ENCODE peak calls at places on chromosome 4, in five cellular contexts. N is H1, E is H9, I is mesenchymal stem cell, G is trophoblast cell. U is an unnamed sample. For H3K4me1, the result is how much of the 10 kb centered on the place peaks cover.

GRCh38 chr4:27006247-27006603 is 145.6 kb downstream of the STIM2 start:
- DNase-seq in I (no peak), E (no peak), G (no peak), N (no peak), U (no peak)

GRCh38 chr4:174520655-174521054 is 1.6 kb downstream of the HPGD start:
- DNase-seq in N (no peak), G (peak), E (no peak), I (no peak), U (no peak)

GRCh38 chr4:30753316-30753715 is 33.1 kb downstream of the PCDH7 start:
- DNase-seq in G (peak), E (no peak), I (peak), N (no peak), U (no peak)

GRCh38 chr4:66736593-66736992 is 808.7 kb downstream of the CENPC start:
- DNase-seq in E (no peak), N (no peak), I (no peak), G (no peak), U (peak)

GRCh38 chr4:31518796-31519250 is 798.7 kb downstream of the PCDH7 start:
- DNase-seq in E (no peak), G (no peak), I (peak), N (no peak), U (no peak)

GRCh38 chr4:114361249-114361648 is 237.4 kb upstream of the UGT8 start:
- DNase-seq in G (no peak), E (no peak), N (no peak), I (peak), U (no peak)

GRCh38 chr4:133316874-133317273 is 167.8 kb downstream of the PCDH10 start:
- DNase-seq in E (no peak), G (no peak), N (no peak), I (no peak), U (no peak)

GRCh38 chr4:13530823-13531608 is 13.3 kb downstream of the NKX3-2 start:
- DNase-seq in E (peak), G (no peak), I (no peak), N (peak), U (no peak)

GRCh38 chr4:88751258-88752075 is 53.8 kb upstream of the NAP1L5 start:
- DNase-seq in I (no peak), N (no peak), E (no peak), G (peak), U (no peak)

GRCh38 chr4:109091754-109092409 is 210.6 kb downstream of the COL25A1 start:
- DNase-seq in N (no peak), G (no peak), E (no peak), I (no peak), U (no peak)

GRCh38 chr4:117700111-117700892 is 334.0 kb upstream of the NDST3 start:
- DNase-seq in N (no peak), I (peak), E (no peak), G (peak), U (peak)

GRCh38 chr4:6278801-6279197 is 9.1 kb downstream of the WFS1 start:
- DNase-seq in E (no peak), N (no peak), G (no peak), I (no peak), U (no peak)

GRCh38 chr4:78971326-78971725 is 32.1 kb upstream of the PAQR3 start:
- DNase-seq in G (no peak), N (no peak), I (no peak), E (no peak), U (no peak)
- H3K9ac ChIP-seq in G (no peak), N (no peak), I (peak), E (no peak), U (no peak)

GRCh38 chr4:79082988-79083387 is 143.8 kb upstream of the PAQR3 start:
- DNase-seq in I (no peak), E (no peak), G (no peak), N (no peak), U (no peak)
- H2BK12ac ChIP-seq in I (no peak), E (no peak), G (peak), N (no peak), U (no peak)

DNA sequence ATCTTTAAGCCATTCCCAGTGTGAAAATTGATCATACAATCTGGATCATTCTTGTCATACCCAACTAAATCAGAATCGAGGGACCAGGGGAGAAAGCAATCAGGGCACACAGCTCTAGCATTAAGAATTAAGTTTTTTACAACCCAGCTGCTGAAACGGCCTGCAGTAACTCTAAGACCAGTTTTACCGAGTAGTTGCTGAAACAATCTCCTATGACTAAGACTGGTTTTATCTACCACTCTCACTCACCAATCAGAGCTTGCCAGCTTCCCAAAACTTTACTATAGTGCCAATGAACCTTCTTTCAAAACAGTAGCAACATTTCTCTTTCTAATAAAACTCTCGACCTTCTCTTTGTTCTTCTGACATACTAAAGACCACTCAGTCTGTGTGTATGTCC is 2.8 kb upstream of the SAP30 start:
- DNase-seq in N (no peak), I (no peak), G (no peak), E (no peak), U (no peak)
- H3K4me1 ChIP-seq in N (under half), I (under half), G (under half), E (under half), U (under half)

GRCh38 chr4:145183023-145183422 is 2.6 kb upstream of the OTUD4 start:
- DNase-seq in E (no peak), N (no peak), I (no peak), G (peak), U (no peak)

GRCh38 chr4:145182212-145182611 is 1.8 kb upstream of the OTUD4 start:
- DNase-seq in E (no peak), I (no peak), N (no peak), G (no peak), U (no peak)

GRCh38 chr4:145189981-145190380 is 9.6 kb upstream of the OTUD4 start:
- DNase-seq in E (no peak), N (no peak), G (no peak), I (no peak), U (no peak)

GRCh38 chr4:145183581-145183980 is 3.2 kb upstream of the OTUD4 start:
- DNase-seq in G (peak), E (no peak), N (no peak), I (no peak), U (no peak)

GRCh38 chr4:145186719-145187118 is 6.3 kb upstream of the OTUD4 start:
- DNase-seq in G (no peak), I (no peak), N (no peak), E (no peak), U (no peak)
- H3K9ac ChIP-seq in G (no peak), I (no peak), N (no peak), E (no peak), U (no peak)

DNA sequence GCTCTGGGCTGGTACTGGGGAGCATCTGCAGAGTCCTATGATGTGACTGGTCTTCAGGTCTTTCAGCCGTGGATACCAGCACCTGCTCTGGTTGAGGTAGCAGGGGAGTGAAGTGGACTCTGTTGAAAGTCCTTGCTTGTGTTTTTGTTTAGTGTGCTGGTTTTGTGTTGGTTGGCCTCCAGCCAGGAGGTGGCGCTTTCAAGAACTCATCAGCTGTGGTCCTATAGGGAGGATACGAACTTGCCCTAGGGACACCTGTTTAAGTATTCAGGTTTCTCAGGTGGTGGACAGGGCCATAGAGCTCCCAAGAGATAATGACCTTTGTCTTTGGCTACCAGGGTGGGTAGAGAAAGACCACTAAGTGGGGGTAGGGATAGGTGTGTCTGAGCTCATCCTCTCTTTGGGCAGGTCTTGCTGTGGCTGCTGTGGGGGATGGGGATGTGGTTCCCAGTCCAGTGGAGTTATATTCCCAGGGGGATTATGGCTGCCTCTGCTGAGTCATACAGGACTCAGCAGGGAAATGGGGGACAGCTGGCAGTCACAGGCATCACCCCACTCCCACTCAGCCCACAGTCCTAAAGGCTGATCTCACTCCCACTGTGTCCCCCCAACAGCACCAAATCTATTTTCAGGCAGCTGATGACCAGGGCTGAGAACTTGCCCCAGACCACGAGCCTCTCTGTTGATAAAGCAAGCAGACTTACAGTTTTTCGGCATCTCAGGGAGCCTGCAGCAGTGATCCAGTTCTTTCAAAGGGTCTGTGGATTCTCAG is 24.1 kb downstream of the MSMO1 start:
- DNase-seq in E (peak), I (no peak), G (no peak), N (no peak), U (no peak)
- H2BK12ac ChIP-seq in E (no peak), I (no peak), G (no peak), N (no peak), U (no peak)

U was measured in neuronal stem cell.